ENCODE peak calls at places on chromosome 2, in seven cellular contexts. One of them, this sample, is unnamed.

GRCh38 chr2:11482473-11483031 is 16.6 kb upstream of the E2F6 start:
- DNase-seq in HCT116: no peak
- DNase-seq in SK-N-SH: peak; percentile 99
- DNase-seq in breast epithelium: no peak
- DNase-seq in spleen: no peak
- DNase-seq in SK-N-MC: no peak
- DNase-seq in transverse colon: no peak
- DNase-seq in this sample: no peak

GRCh38 chr2:174939046-174939445 is 66.1 kb downstream of the CHN1 start:
- DNase-seq in HCT116: peak; percentile 13
- DNase-seq in SK-N-SH: no peak
- DNase-seq in breast epithelium: no peak
- DNase-seq in spleen: no peak
- DNase-seq in SK-N-MC: no peak
- DNase-seq in transverse colon: no peak
- DNase-seq in this sample: no peak

GRCh38 chr2:62197017-62197586 is 1.2 kb downstream of the B3GNT2 start:
- DNase-seq in HCT116: no peak
- DNase-seq in SK-N-SH: peak; percentile 68
- DNase-seq in breast epithelium: no peak
- DNase-seq in spleen: peak; percentile 89
- DNase-seq in SK-N-MC: no peak
- DNase-seq in transverse colon: peak; percentile 32
- DNase-seq in this sample: peak; percentile 35

GRCh38 chr2:160207804-160208661 is 8.0 kb upstream of the ITGB6 start:
- DNase-seq in HCT116: peak; percentile 86
- DNase-seq in SK-N-SH: peak; percentile 66
- DNase-seq in breast epithelium: peak; percentile 82
- DNase-seq in spleen: peak; percentile 82
- DNase-seq in SK-N-MC: no peak
- DNase-seq in transverse colon: peak; percentile 88
- DNase-seq in this sample: peak; percentile 93

GRCh38 chr2:217960351-217960750 is 42.4 kb downstream of the TNS1 start:
- DNase-seq in HCT116: no peak
- DNase-seq in SK-N-SH: no peak
- DNase-seq in breast epithelium: peak; percentile 34
- DNase-seq in spleen: peak; percentile 52
- DNase-seq in SK-N-MC: no peak
- DNase-seq in transverse colon: no peak
- DNase-seq in this sample: no peak

GRCh38 chr2:133077259-133077822 is 407.3 kb upstream of the LYPD1 start:
- DNase-seq in HCT116: no peak
- DNase-seq in SK-N-SH: no peak
- DNase-seq in breast epithelium: no peak
- DNase-seq in spleen: no peak
- DNase-seq in SK-N-MC: no peak
- DNase-seq in transverse colon: no peak
- DNase-seq in this sample: no peak

GRCh38 chr2:148947299-148947698 is 72.3 kb downstream of the KIF5C start:
- DNase-seq in HCT116: no peak
- DNase-seq in SK-N-SH: no peak
- DNase-seq in breast epithelium: no peak
- DNase-seq in spleen: no peak
- DNase-seq in SK-N-MC: no peak
- DNase-seq in transverse colon: no peak
- DNase-seq in this sample: no peak

GRCh38 chr2:117118994-117119393 is 695.5 kb upstream of the DDX18 start:
- DNase-seq in HCT116: no peak
- DNase-seq in SK-N-SH: no peak
- DNase-seq in breast epithelium: no peak
- DNase-seq in spleen: no peak
- DNase-seq in SK-N-MC: no peak
- DNase-seq in transverse colon: no peak
- DNase-seq in this sample: no peak

GRCh38 chr2:156622491-156622890 is 186.3 kb downstream of the GPD2 start:
- DNase-seq in HCT116: no peak
- DNase-seq in SK-N-SH: no peak
- DNase-seq in breast epithelium: no peak
- DNase-seq in spleen: no peak
- DNase-seq in SK-N-MC: no peak
- DNase-seq in transverse colon: no peak
- DNase-seq in this sample: no peak

GRCh38 chr2:60465736-60466135 is 87.7 kb downstream of the BCL11A start:
- DNase-seq in HCT116: no peak
- DNase-seq in SK-N-SH: no peak
- DNase-seq in breast epithelium: no peak
- DNase-seq in spleen: no peak
- DNase-seq in SK-N-MC: no peak
- DNase-seq in transverse colon: no peak
- DNase-seq in this sample: no peak

GRCh38 chr2:12048551-12048950 is 302.1 kb downstream of the LPIN1 start:
- DNase-seq in HCT116: no peak
- DNase-seq in SK-N-SH: peak; percentile 36
- DNase-seq in breast epithelium: no peak
- DNase-seq in spleen: no peak
- DNase-seq in SK-N-MC: no peak
- DNase-seq in transverse colon: no peak
- DNase-seq in this sample: peak; percentile 4

GRCh38 chr2:237344972-237345870 is 68.7 kb downstream of the COL6A3 start:
- DNase-seq in HCT116: no peak
- DNase-seq in SK-N-SH: no peak
- DNase-seq in breast epithelium: no peak
- DNase-seq in spleen: no peak
- DNase-seq in SK-N-MC: no peak
- DNase-seq in transverse colon: no peak
- DNase-seq in this sample: no peak

GRCh38 chr2:33666879-33667278 is 67.8 kb upstream of the FAM98A start:
- DNase-seq in HCT116: no peak
- DNase-seq in SK-N-SH: no peak
- DNase-seq in breast epithelium: no peak
- DNase-seq in spleen: no peak
- DNase-seq in SK-N-MC: no peak
- DNase-seq in transverse colon: no peak
- DNase-seq in this sample: no peak

GRCh38 chr2:101396352-101396717 is 9.0 kb upstream of the CREG2 start:
- DNase-seq in HCT116: no peak
- DNase-seq in SK-N-SH: no peak
- DNase-seq in breast epithelium: peak; percentile 17
- DNase-seq in spleen: no peak
- DNase-seq in SK-N-MC: peak; percentile 20
- DNase-seq in transverse colon: no peak
- DNase-seq in this sample: peak; percentile 89

GRCh38 chr2:174325932-174326879 is 8.5 kb upstream of the SP9 start:
- DNase-seq in HCT116: no peak
- DNase-seq in SK-N-SH: no peak
- DNase-seq in breast epithelium: no peak
- DNase-seq in spleen: peak; percentile 85
- DNase-seq in SK-N-MC: no peak
- DNase-seq in transverse colon: peak; percentile 19
- DNase-seq in this sample: no peak

GRCh38 chr2:119234021-119235019 is 10.7 kb downstream of the STEAP3 start:
- DNase-seq in HCT116: no peak
- DNase-seq in SK-N-SH: peak; percentile 49
- DNase-seq in breast epithelium: no peak
- DNase-seq in spleen: no peak
- DNase-seq in SK-N-MC: no peak
- DNase-seq in transverse colon: no peak
- DNase-seq in this sample: peak; percentile 30

GRCh38 chr2:142170847-142171246 is 40.0 kb upstream of the LRP1B start:
- DNase-seq in HCT116: no peak
- DNase-seq in SK-N-SH: no peak
- DNase-seq in breast epithelium: no peak
- DNase-seq in spleen: no peak
- DNase-seq in SK-N-MC: no peak
- DNase-seq in transverse colon: no peak
- DNase-seq in this sample: no peak

GRCh38 chr2:147904051-147904450 is 59.2 kb downstream of the ACVR2A start:
- DNase-seq in HCT116: no peak
- DNase-seq in SK-N-SH: no peak
- DNase-seq in breast epithelium: no peak
- DNase-seq in spleen: no peak
- DNase-seq in SK-N-MC: no peak
- DNase-seq in transverse colon: no peak
- DNase-seq in this sample: no peak

GRCh38 chr2:62099523-62100175 is 96.3 kb upstream of the B3GNT2 start:
- DNase-seq in HCT116: no peak
- DNase-seq in SK-N-SH: no peak
- DNase-seq in breast epithelium: no peak
- DNase-seq in spleen: no peak
- DNase-seq in SK-N-MC: no peak
- DNase-seq in transverse colon: no peak
- DNase-seq in this sample: no peak

GRCh38 chr2:39128919-39129391 is 8.1 kb upstream of the SOS1 start:
- DNase-seq in HCT116: no peak
- DNase-seq in SK-N-SH: no peak
- DNase-seq in breast epithelium: no peak
- DNase-seq in spleen: no peak
- DNase-seq in SK-N-MC: no peak
- DNase-seq in transverse colon: peak; percentile 42
- DNase-seq in this sample: no peak

GRCh38 chr2:67581751-67582150 is 184.6 kb downstream of the ETAA1 start:
- DNase-seq in HCT116: no peak
- DNase-seq in SK-N-SH: no peak
- DNase-seq in breast epithelium: no peak
- DNase-seq in spleen: no peak
- DNase-seq in SK-N-MC: no peak
- DNase-seq in transverse colon: no peak
- DNase-seq in this sample: no peak

GRCh38 chr2:208872591-208872990 is 466.0 kb downstream of the PTH2R start:
- DNase-seq in HCT116: no peak
- DNase-seq in SK-N-SH: no peak
- DNase-seq in breast epithelium: no peak
- DNase-seq in spleen: no peak
- DNase-seq in SK-N-MC: no peak
- DNase-seq in transverse colon: no peak
- DNase-seq in this sample: no peak

GRCh38 chr2:13601506-13601905 is 884.8 kb downstream of the TRIB2 start:
- DNase-seq in HCT116: no peak
- DNase-seq in SK-N-SH: no peak
- DNase-seq in breast epithelium: no peak
- DNase-seq in spleen: no peak
- DNase-seq in SK-N-MC: no peak
- DNase-seq in transverse colon: no peak
- DNase-seq in this sample: no peak
- H3K9me3 ChIP-seq in HCT116: peaks cover 5% of the 10 kb centered on the region
- H3K9me3 ChIP-seq in SK-N-SH: no peaks in the 10 kb centered on the region
- H3K9me3 ChIP-seq in breast epithelium: no peaks in the 10 kb centered on the region
- H3K9me3 ChIP-seq in spleen: no peaks in the 10 kb centered on the region
- H3K9me3 ChIP-seq in SK-N-MC: no peaks in the 10 kb centered on the region
- H3K9me3 ChIP-seq in transverse colon: no peaks in the 10 kb centered on the region
- H3K9me3 ChIP-seq in this sample: peaks cover under 1% of the 10 kb centered on the region

GRCh38 chr2:112540906-112541305 is 1.4 kb upstream of the POLR1B start:
- DNase-seq in HCT116: no peak
- DNase-seq in SK-N-SH: no peak
- DNase-seq in breast epithelium: no peak
- DNase-seq in spleen: no peak
- DNase-seq in SK-N-MC: no peak
- DNase-seq in transverse colon: no peak
- DNase-seq in this sample: no peak

GRCh38 chr2:112542974-112543760 is 902 bp downstream of the POLR1B start:
- DNase-seq in HCT116: peak; percentile 13
- DNase-seq in SK-N-SH: peak; percentile 39
- DNase-seq in breast epithelium: no peak
- DNase-seq in spleen: no peak
- DNase-seq in SK-N-MC: no peak
- DNase-seq in transverse colon: no peak
- DNase-seq in this sample: peak; percentile 54

GRCh38 chr2:112542123-112542973 is at the start of gene POLR1B:
- DNase-seq in HCT116: peak; percentile 76
- DNase-seq in SK-N-SH: peak; percentile 87
- DNase-seq in breast epithelium: peak; percentile 79
- DNase-seq in spleen: peak; percentile 95
- DNase-seq in SK-N-MC: no peak
- DNase-seq in transverse colon: peak; percentile 86
- DNase-seq in this sample: peak; percentile 87

GRCh38 chr2:112547333-112547732 is 5.1 kb downstream of the POLR1B start:
- DNase-seq in HCT116: no peak
- DNase-seq in SK-N-SH: no peak
- DNase-seq in breast epithelium: no peak
- DNase-seq in spleen: no peak
- DNase-seq in SK-N-MC: no peak
- DNase-seq in transverse colon: no peak
- DNase-seq in this sample: no peak

GRCh38 chr2:112541315-112542122 is 746 bp upstream of the POLR1B start:
- DNase-seq in HCT116: no peak
- DNase-seq in SK-N-SH: peak; percentile 88
- DNase-seq in breast epithelium: peak; percentile 54
- DNase-seq in spleen: peak; percentile 94
- DNase-seq in SK-N-MC: no peak
- DNase-seq in transverse colon: peak; percentile 67
- DNase-seq in this sample: no peak
- TF ChIP-seq POLR2AphosphoS5 in HCT116: peak; percentile 70
- TF ChIP-seq POLR2AphosphoS5 in SK-N-SH: peak; percentile 75
- TF ChIP-seq POLR2AphosphoS5 in breast epithelium: no peak
- TF ChIP-seq POLR2AphosphoS5 in spleen: peak; percentile 88
- TF ChIP-seq POLR2AphosphoS5 in SK-N-MC: no peak
- TF ChIP-seq POLR2AphosphoS5 in transverse colon: peak; percentile 29
- TF ChIP-seq POLR2AphosphoS5 in this sample: no peak

GRCh38 chr2:205902899-205903236 is 183.1 kb downstream of the INO80D start:
- DNase-seq in HCT116: no peak
- DNase-seq in SK-N-SH: no peak
- DNase-seq in breast epithelium: no peak
- DNase-seq in spleen: no peak
- DNase-seq in SK-N-MC: no peak
- DNase-seq in transverse colon: no peak
- DNase-seq in this sample: no peak
- H3K27ac ChIP-seq in HCT116: no peak overlapping the region
- H3K27ac ChIP-seq in SK-N-SH: no peak overlapping the region
- H3K27ac ChIP-seq in breast epithelium: peak overlapping the region; percentile 37
- H3K27ac ChIP-seq in spleen: no peak overlapping the region
- H3K27ac ChIP-seq in SK-N-MC: no peak overlapping the region
- H3K27ac ChIP-seq in transverse colon: peak overlapping the region; percentile 78
- H3K27ac ChIP-seq in this sample: no peak overlapping the region

DNA sequence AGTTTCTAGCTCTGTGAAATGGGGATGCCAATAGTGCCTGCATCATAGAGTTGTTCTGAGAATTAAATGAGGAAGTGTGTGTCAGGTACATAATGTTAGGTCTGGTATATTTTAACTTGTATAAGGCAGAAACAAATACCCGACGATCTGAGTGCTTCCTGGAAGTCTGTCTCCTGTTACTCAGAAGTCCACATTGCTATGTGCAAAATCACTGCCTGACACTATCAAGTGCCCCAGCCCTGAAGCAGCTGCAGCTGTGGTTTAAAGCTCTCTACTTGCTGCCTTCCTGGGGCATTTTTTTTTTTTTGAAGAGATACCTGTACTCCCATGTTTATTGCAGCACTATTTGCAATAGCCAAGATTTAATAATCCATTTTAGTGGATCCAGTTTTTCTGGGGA is 125.3 kb downstream of the SLC4A3 start:
- DNase-seq in HCT116: no peak
- DNase-seq in SK-N-SH: no peak
- DNase-seq in breast epithelium: no peak
- DNase-seq in spleen: no peak
- DNase-seq in SK-N-MC: no peak
- DNase-seq in transverse colon: no peak
- DNase-seq in this sample: no peak
- H3K9me3 ChIP-seq in HCT116: no peaks in the 10 kb centered on the region
- H3K9me3 ChIP-seq in SK-N-SH: no peaks in the 10 kb centered on the region
- H3K9me3 ChIP-seq in breast epithelium: no peaks in the 10 kb centered on the region
- H3K9me3 ChIP-seq in spleen: peaks cover 21% of the 10 kb centered on the region
- H3K9me3 ChIP-seq in SK-N-MC: no peaks in the 10 kb centered on the region
- H3K9me3 ChIP-seq in transverse colon: no peaks in the 10 kb centered on the region
- H3K9me3 ChIP-seq in this sample: no peaks in the 10 kb centered on the region

GRCh38 chr2:239533917-239534316 is 133.1 kb upstream of the HDAC4 start:
- DNase-seq in HCT116: no peak
- DNase-seq in SK-N-SH: no peak
- DNase-seq in breast epithelium: no peak
- DNase-seq in spleen: peak; percentile 53
- DNase-seq in SK-N-MC: no peak
- DNase-seq in transverse colon: no peak
- DNase-seq in this sample: no peak
- TF ChIP-seq POLR2AphosphoS5 in HCT116: no peak
- TF ChIP-seq POLR2AphosphoS5 in SK-N-SH: no peak
- TF ChIP-seq POLR2AphosphoS5 in breast epithelium: no peak
- TF ChIP-seq POLR2AphosphoS5 in spleen: peak; percentile 55
- TF ChIP-seq POLR2AphosphoS5 in SK-N-MC: no peak
- TF ChIP-seq POLR2AphosphoS5 in transverse colon: no peak
- TF ChIP-seq POLR2AphosphoS5 in this sample: no peak